ENCODE peak calls at places on chromosomes 6 and 20, in six cellular contexts. One of them, this sample, is unnamed.

GRCh38 chr6:111173946-111174345 is 86.6 kb downstream of the SLC16A10 start:
- DNase-seq in H9: no peak
- DNase-seq in fibroblast of lung: no peak
- DNase-seq in SK-N-SH: no peak
- DNase-seq in hepatocyte: no peak
- DNase-seq in PC-9: no peak
- DNase-seq in this sample: no peak

GRCh38 chr20:31840906-31841816 is 4.2 kb downstream of the FOXS1 start:
- DNase-seq in H9: no peak
- DNase-seq in fibroblast of lung: no peak
- DNase-seq in SK-N-SH: no peak
- DNase-seq in hepatocyte: no peak
- DNase-seq in PC-9: no peak
- DNase-seq in this sample: peak

GRCh38 chr6:132179955-132180354 is 221.3 kb downstream of the MOXD1 start:
- DNase-seq in H9: no peak
- DNase-seq in fibroblast of lung: no peak
- DNase-seq in SK-N-SH: no peak
- DNase-seq in hepatocyte: no peak
- DNase-seq in PC-9: no peak
- DNase-seq in this sample: no peak

GRCh38 chr6:105326838-105327745 is 75.8 kb downstream of the PREP start:
- DNase-seq in H9: no peak
- DNase-seq in fibroblast of lung: peak
- DNase-seq in SK-N-SH: no peak
- DNase-seq in hepatocyte: no peak
- DNase-seq in PC-9: peak
- DNase-seq in this sample: no peak

GRCh38 chr6:125810435-125810834 is 19.7 kb downstream of the NCOA7 start:
- DNase-seq in H9: no peak
- DNase-seq in fibroblast of lung: no peak
- DNase-seq in SK-N-SH: no peak
- DNase-seq in hepatocyte: no peak
- DNase-seq in PC-9: no peak
- DNase-seq in this sample: no peak

GRCh38 chr6:113719545-113719944 is 137.6 kb upstream of the MARCKS start:
- DNase-seq in H9: no peak
- DNase-seq in fibroblast of lung: peak
- DNase-seq in SK-N-SH: no peak
- DNase-seq in hepatocyte: no peak
- DNase-seq in PC-9: no peak
- DNase-seq in this sample: no peak

GRCh38 chr20:43938932-43939761 is 24.5 kb downstream of the TOX2 start:
- DNase-seq in H9: no peak
- DNase-seq in fibroblast of lung: peak
- DNase-seq in SK-N-SH: no peak
- DNase-seq in hepatocyte: peak
- DNase-seq in PC-9: peak
- DNase-seq in this sample: peak

GRCh38 chr6:98839788-98840361 is 5.5 kb downstream of the POU3F2 start:
- DNase-seq in H9: no peak
- DNase-seq in fibroblast of lung: peak
- DNase-seq in SK-N-SH: peak
- DNase-seq in hepatocyte: peak
- DNase-seq in PC-9: no peak
- DNase-seq in this sample: peak

GRCh38 chr6:112475083-112475482 is 128.0 kb downstream of the RFPL4B start:
- DNase-seq in H9: no peak
- DNase-seq in fibroblast of lung: peak
- DNase-seq in SK-N-SH: no peak
- DNase-seq in hepatocyte: no peak
- DNase-seq in PC-9: no peak
- DNase-seq in this sample: peak

GRCh38 chr20:59824711-59825562 is 108.5 kb downstream of the SYCP2 start:
- DNase-seq in H9: peak
- DNase-seq in fibroblast of lung: no peak
- DNase-seq in SK-N-SH: peak
- DNase-seq in hepatocyte: no peak
- DNase-seq in PC-9: no peak
- DNase-seq in this sample: no peak

GRCh38 chr6:163570579-163571231 is 156.2 kb downstream of the QKI start:
- DNase-seq in H9: no peak
- DNase-seq in fibroblast of lung: no peak
- DNase-seq in SK-N-SH: no peak
- DNase-seq in hepatocyte: no peak
- DNase-seq in PC-9: no peak
- DNase-seq in this sample: no peak

GRCh38 chr6:16157909-16158308 is 29.0 kb downstream of the MYLIP start:
- DNase-seq in H9: no peak
- DNase-seq in fibroblast of lung: no peak
- DNase-seq in SK-N-SH: peak
- DNase-seq in hepatocyte: no peak
- DNase-seq in PC-9: no peak
- DNase-seq in this sample: no peak

GRCh38 chr6:130233332-130233731 is 10.6 kb upstream of the SAMD3 start:
- DNase-seq in H9: no peak
- DNase-seq in fibroblast of lung: no peak
- DNase-seq in SK-N-SH: no peak
- DNase-seq in hepatocyte: no peak
- DNase-seq in PC-9: no peak
- DNase-seq in this sample: no peak

GRCh38 chr6:146357578-146358340 is 185.9 kb upstream of the RAB32 start:
- DNase-seq in H9: no peak
- DNase-seq in fibroblast of lung: peak
- DNase-seq in SK-N-SH: no peak
- DNase-seq in hepatocyte: no peak
- DNase-seq in PC-9: peak
- DNase-seq in this sample: no peak

GRCh38 chr6:146361367-146361924 is 182.2 kb upstream of the RAB32 start:
- DNase-seq in H9: no peak
- DNase-seq in fibroblast of lung: peak
- DNase-seq in SK-N-SH: peak
- DNase-seq in hepatocyte: no peak
- DNase-seq in PC-9: no peak
- DNase-seq in this sample: no peak

GRCh38 chr6:146355521-146356100 is 188.0 kb upstream of the RAB32 start:
- DNase-seq in H9: no peak
- DNase-seq in fibroblast of lung: no peak
- DNase-seq in SK-N-SH: no peak
- DNase-seq in hepatocyte: no peak
- DNase-seq in PC-9: no peak
- DNase-seq in this sample: no peak

GRCh38 chr6:146359123-146359522 is 184.5 kb upstream of the RAB32 start:
- DNase-seq in H9: no peak
- DNase-seq in fibroblast of lung: no peak
- DNase-seq in SK-N-SH: no peak
- DNase-seq in hepatocyte: no peak
- DNase-seq in PC-9: no peak
- DNase-seq in this sample: peak

DNA sequence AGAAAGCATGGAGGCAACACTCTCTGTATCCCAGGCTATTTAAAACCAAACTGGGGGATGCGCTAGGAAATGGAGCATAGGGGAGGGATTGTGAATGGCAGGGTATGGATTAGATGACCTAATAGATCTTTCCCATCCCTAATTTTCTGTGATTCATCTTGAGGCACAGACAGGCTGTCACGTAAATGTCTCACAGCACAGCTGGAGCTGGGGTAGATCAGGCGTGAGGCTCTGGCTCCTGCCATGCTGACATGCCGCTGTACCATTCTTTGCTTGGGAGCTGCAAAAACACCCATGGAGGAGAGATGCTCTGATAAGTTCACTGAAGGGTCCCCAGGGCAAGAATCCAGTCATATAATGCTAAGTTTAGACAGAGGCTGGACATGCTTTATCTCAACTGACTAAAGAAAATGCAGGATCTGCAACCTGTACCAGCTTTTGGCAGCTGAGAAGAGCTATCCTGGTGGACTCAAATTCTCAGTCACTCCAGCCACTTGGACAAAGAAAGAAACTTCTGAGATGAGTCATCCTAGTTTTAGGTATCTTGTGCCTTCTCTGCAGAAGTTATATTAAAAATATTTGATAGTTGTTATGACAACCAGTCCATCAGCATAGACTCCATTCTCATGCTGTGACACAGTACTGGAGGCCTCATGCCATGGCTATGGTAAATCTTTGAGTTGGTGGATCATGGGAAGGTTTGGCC is 185.1 kb upstream of the RAB32 start:
- DNase-seq in H9: no peak
- DNase-seq in fibroblast of lung: peak
- DNase-seq in SK-N-SH: no peak
- DNase-seq in hepatocyte: no peak
- DNase-seq in PC-9: no peak
- DNase-seq in this sample: peak
- H3K27ac ChIP-seq in H9: no peak
- H3K27ac ChIP-seq in fibroblast of lung: peak
- H3K27ac ChIP-seq in SK-N-SH: peak
- H3K27ac ChIP-seq in hepatocyte: no peak
- H3K27ac ChIP-seq in PC-9: peak
- H3K27ac ChIP-seq in this sample: no peak

DNA sequence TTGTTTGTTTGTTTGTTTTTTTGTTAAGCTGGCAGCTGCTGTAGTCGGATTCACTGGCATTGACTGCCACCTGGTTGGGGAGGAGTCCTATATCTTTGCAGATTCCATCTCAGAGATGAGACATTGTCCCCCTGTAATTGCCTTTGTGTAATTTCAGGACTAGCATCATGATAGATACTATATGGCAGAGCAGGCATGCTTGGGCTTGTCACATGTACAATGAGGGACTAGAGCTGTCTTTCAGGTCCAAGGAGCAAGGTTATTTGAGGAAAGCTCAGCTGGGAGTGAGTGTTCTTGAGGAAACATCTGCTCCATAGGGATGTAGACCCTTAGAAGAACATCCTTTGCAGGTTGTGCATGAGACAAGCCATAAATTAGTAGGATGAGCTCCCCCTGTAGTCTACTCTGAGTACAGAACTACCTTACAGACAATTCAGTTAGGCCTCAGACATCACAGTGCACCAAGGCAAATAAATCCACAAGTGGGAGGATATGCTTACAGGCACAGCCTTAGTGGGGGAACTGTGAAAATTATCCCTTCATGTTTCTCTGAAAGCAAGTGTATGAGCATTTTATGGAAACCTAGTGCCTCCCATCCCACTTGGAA is 62.1 kb downstream of the BMP2 start:
- DNase-seq in H9: no peak
- DNase-seq in fibroblast of lung: peak
- DNase-seq in SK-N-SH: no peak
- DNase-seq in hepatocyte: no peak
- DNase-seq in PC-9: no peak
- DNase-seq in this sample: peak
- TF ChIP-seq CTCF in H9: peak
- TF ChIP-seq CTCF in fibroblast of lung: peak
- TF ChIP-seq CTCF in SK-N-SH: peak
- TF ChIP-seq CTCF in hepatocyte: peak
- TF ChIP-seq CTCF in PC-9: no peak
- TF ChIP-seq CTCF in this sample: peak

GRCh38 chr6:122459240-122459639 is 12.4 kb downstream of the SERINC1 start:
- DNase-seq in H9: no peak
- DNase-seq in fibroblast of lung: no peak
- DNase-seq in SK-N-SH: no peak
- DNase-seq in hepatocyte: no peak
- DNase-seq in PC-9: no peak
- DNase-seq in this sample: no peak
- H3K27ac ChIP-seq in H9: no peak
- H3K27ac ChIP-seq in fibroblast of lung: no peak
- H3K27ac ChIP-seq in SK-N-SH: no peak
- H3K27ac ChIP-seq in hepatocyte: peak
- H3K27ac ChIP-seq in PC-9: peak
- H3K27ac ChIP-seq in this sample: no peak

GRCh38 chr20:38128691-38129090 is 36.4 kb downstream of the TGM2 start:
- DNase-seq in H9: no peak
- DNase-seq in fibroblast of lung: no peak
- DNase-seq in SK-N-SH: no peak
- DNase-seq in hepatocyte: no peak
- DNase-seq in PC-9: no peak
- DNase-seq in this sample: no peak

GRCh38 chr20:38126146-38126912 is 38.7 kb downstream of the TGM2 start:
- DNase-seq in H9: peak
- DNase-seq in fibroblast of lung: peak
- DNase-seq in SK-N-SH: no peak
- DNase-seq in hepatocyte: no peak
- DNase-seq in PC-9: peak
- DNase-seq in this sample: peak

GRCh38 chr20:38127920-38128528 is 37.0 kb downstream of the TGM2 start:
- DNase-seq in H9: no peak
- DNase-seq in fibroblast of lung: no peak
- DNase-seq in SK-N-SH: no peak
- DNase-seq in hepatocyte: no peak
- DNase-seq in PC-9: no peak
- DNase-seq in this sample: no peak

GRCh38 chr20:38125157-38126056 is 39.7 kb downstream of the TGM2 start:
- DNase-seq in H9: no peak
- DNase-seq in fibroblast of lung: peak
- DNase-seq in SK-N-SH: no peak
- DNase-seq in hepatocyte: no peak
- DNase-seq in PC-9: peak
- DNase-seq in this sample: peak

GRCh38 chr20:38127011-38127621 is 38.0 kb downstream of the TGM2 start:
- DNase-seq in H9: no peak
- DNase-seq in fibroblast of lung: peak
- DNase-seq in SK-N-SH: no peak
- DNase-seq in hepatocyte: peak
- DNase-seq in PC-9: peak
- DNase-seq in this sample: no peak
- TF ChIP-seq CTCF in H9: no peak
- TF ChIP-seq CTCF in fibroblast of lung: no peak
- TF ChIP-seq CTCF in SK-N-SH: no peak
- TF ChIP-seq CTCF in hepatocyte: no peak
- TF ChIP-seq CTCF in PC-9: no peak
- TF ChIP-seq CTCF in this sample: no peak

GRCh38 chr6:42367353-42368011 is 84.2 kb downstream of the TRERF1 start:
- DNase-seq in H9: no peak
- DNase-seq in fibroblast of lung: peak
- DNase-seq in SK-N-SH: no peak
- DNase-seq in hepatocyte: no peak
- DNase-seq in PC-9: no peak
- DNase-seq in this sample: no peak

GRCh38 chr6:42366011-42366705 is 85.6 kb downstream of the TRERF1 start:
- DNase-seq in H9: no peak
- DNase-seq in fibroblast of lung: no peak
- DNase-seq in SK-N-SH: no peak
- DNase-seq in hepatocyte: no peak
- DNase-seq in PC-9: no peak
- DNase-seq in this sample: no peak

GRCh38 chr6:42365021-42365420 is 86.7 kb downstream of the TRERF1 start:
- DNase-seq in H9: no peak
- DNase-seq in fibroblast of lung: no peak
- DNase-seq in SK-N-SH: no peak
- DNase-seq in hepatocyte: no peak
- DNase-seq in PC-9: peak
- DNase-seq in this sample: no peak

GRCh38 chr6:42368156-42368555 is 83.6 kb downstream of the TRERF1 start:
- DNase-seq in H9: no peak
- DNase-seq in fibroblast of lung: no peak
- DNase-seq in SK-N-SH: no peak
- DNase-seq in hepatocyte: no peak
- DNase-seq in PC-9: no peak
- DNase-seq in this sample: no peak

DNA sequence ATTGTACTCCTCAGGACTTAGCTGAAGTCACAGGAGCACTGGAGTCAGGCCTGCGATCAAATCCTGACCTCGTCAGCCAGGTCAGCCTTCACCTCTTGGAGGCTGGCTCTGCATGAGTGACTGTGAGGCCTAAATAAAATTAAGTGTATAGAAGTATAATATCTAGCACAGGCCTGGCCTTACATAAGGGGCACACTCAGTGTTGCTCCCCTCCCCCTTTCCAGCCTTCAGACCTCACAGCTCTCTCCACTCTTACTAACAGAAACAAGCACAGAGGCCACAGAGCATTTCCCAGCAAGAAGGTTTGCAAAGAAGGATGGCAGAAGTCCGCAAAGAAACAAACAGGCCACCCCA is 84.8 kb downstream of the TRERF1 start:
- DNase-seq in H9: no peak
- DNase-seq in fibroblast of lung: no peak
- DNase-seq in SK-N-SH: no peak
- DNase-seq in hepatocyte: no peak
- DNase-seq in PC-9: no peak
- DNase-seq in this sample: no peak
- H3K27ac ChIP-seq in H9: no peak
- H3K27ac ChIP-seq in fibroblast of lung: no peak
- H3K27ac ChIP-seq in SK-N-SH: no peak
- H3K27ac ChIP-seq in hepatocyte: no peak
- H3K27ac ChIP-seq in PC-9: no peak
- H3K27ac ChIP-seq in this sample: peak